ENCODE peak calls at places on chromosomes 1 and 21, in nine cellular contexts. S, E, J, W, L, O, Y, T and C are unnamed samples.

GRCh38 chr1:154170547-154171221 is 15.8 kb upstream of the NUP210L start:
- DNase-seq in S (no peak), E (no peak), J (no peak), W (no peak), L (no peak), O (no peak), Y (no peak), T (no peak), C (no peak)

GRCh38 chr21:29302340-29302991 is 3.7 kb downstream of the BACH1 start:
- DNase-seq in S (no peak), E (no peak), J (no peak), W (peak), L (no peak), O (no peak), Y (no peak), T (no peak), C (no peak)

GRCh38 chr1:31696246-31696645 is 7.6 kb downstream of the COL16A1 start:
- DNase-seq in S (no peak), E (no peak), J (no peak), W (no peak), L (no peak), O (no peak), Y (peak), T (no peak), C (no peak)

GRCh38 chr1:90187186-90187585 is 192.3 kb downstream of the ZNF326 start:
- DNase-seq in S (no peak), E (no peak), J (no peak), W (no peak), L (no peak), O (no peak), Y (no peak), T (no peak), C (no peak)

GRCh38 chr1:242120432-242120831 is 121.5 kb upstream of the MAP1LC3C start:
- DNase-seq in S (no peak), E (no peak), J (no peak), W (no peak), L (no peak), O (no peak), Y (no peak), T (no peak), C (no peak)

GRCh38 chr1:223143760-223144248 is 756 bp upstream of the TLR5 start:
- DNase-seq in S (no peak), E (no peak), J (peak), W (no peak), L (peak), O (no peak), Y (no peak), T (no peak), C (peak)

GRCh38 chr1:226711976-226712778 is 26.9 kb downstream of the ITPKB start:
- DNase-seq in S (no peak), E (no peak), J (no peak), W (no peak), L (no peak), O (no peak), Y (no peak), T (no peak), C (no peak)

GRCh38 chr1:34884961-34885360 is 25.4 kb upstream of the SMIM12 start:
- DNase-seq in S (no peak), E (no peak), J (no peak), W (no peak), L (no peak), O (peak), Y (no peak), T (no peak), C (peak)

GRCh38 chr1:5481889-5482288 is 510.3 kb downstream of the NPHP4 start:
- DNase-seq in S (no peak), E (no peak), J (peak), W (no peak), L (no peak), O (peak), Y (no peak), T (no peak), C (no peak)

GRCh38 chr1:44417351-44418021 is 12.4 kb downstream of the RNF220 start:
- DNase-seq in S (peak), E (no peak), J (peak), W (no peak), L (peak), O (no peak), Y (no peak), T (no peak), C (peak)

GRCh38 chr1:34825455-34826081 is 32.8 kb downstream of the GJA4 start:
- DNase-seq in S (peak), E (no peak), J (peak), W (no peak), L (peak), O (no peak), Y (no peak), T (no peak), C (peak)

GRCh38 chr1:84712288-84712874 is 22.1 kb upstream of the SSX2IP start:
- DNase-seq in S (no peak), E (no peak), J (no peak), W (peak), L (no peak), O (no peak), Y (no peak), T (no peak), C (no peak)

GRCh38 chr1:229409616-229410369 is 24.1 kb downstream of the ACTA1 start:
- DNase-seq in S (no peak), E (no peak), J (no peak), W (no peak), L (no peak), O (no peak), Y (no peak), T (no peak), C (no peak)

GRCh38 chr1:171160181-171160580 is 24.9 kb upstream of the FMO2 start:
- DNase-seq in S (no peak), E (no peak), J (no peak), W (no peak), L (no peak), O (no peak), Y (no peak), T (no peak), C (no peak)

GRCh38 chr1:201565024-201565730 is 26.2 kb downstream of the NAV1 start:
- DNase-seq in S (no peak), E (no peak), J (no peak), W (no peak), L (peak), O (no peak), Y (peak), T (no peak), C (no peak)

DNA sequence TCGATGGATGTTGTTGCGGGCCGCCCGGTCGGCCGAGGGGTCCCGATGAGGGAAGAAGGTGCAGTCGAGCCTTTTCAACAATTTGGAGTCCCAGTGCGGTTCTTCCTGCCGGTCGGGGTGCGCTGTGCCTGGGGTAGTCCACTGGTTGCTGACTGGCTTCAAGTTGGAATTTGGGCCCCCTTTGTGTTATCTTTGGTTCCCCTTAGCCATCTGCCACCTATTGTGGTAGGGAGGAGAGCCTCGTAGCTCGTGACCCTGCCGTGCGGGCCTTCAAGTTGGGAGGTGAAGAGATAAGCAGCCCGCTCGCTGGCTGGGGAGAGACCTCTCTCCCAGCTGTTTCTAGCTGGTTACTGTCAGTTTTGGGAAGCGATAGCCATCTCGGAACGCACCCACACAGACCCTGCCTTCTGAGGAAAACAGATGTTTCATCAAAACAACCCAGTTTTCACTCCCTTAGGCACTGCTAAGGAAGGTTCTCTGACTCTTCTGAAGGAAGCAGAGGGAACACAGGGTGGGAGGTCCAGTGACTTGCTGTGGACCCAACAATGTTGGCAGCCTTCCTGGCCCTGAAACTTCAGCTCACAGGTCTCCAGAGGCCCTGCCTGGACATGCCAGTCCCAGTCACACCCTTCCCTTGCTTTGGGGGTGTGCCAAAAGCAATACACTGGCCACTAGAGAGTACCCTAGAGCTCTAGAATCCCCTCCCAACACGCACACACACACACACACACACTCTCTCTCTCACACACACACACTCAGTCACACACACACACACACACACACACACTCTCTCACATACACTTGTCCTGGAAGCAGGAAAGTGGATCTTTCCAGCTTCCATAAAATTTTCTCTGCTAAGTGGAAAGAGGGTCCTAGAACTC is 1.0 kb downstream of the BTG2 start:
- DNase-seq in S (peak), E (peak), J (peak), W (peak), L (peak), O (peak), Y (peak), T (peak), C (peak)
- TF ChIP-seq CTCF in S (no peak), E (no peak), J (no peak), W (peak), L (no peak), O (no peak), Y (no peak), T (no peak), C (no peak)

GRCh38 chr1:43386676-43387075 is 2.9 kb downstream of the MED8 start:
- DNase-seq in S (no peak), E (no peak), J (no peak), W (no peak), L (no peak), O (no peak), Y (no peak), T (no peak), C (no peak)

GRCh38 chr1:43381609-43382008 is 8.0 kb downstream of the MED8 start:
- DNase-seq in S (peak), E (no peak), J (no peak), W (no peak), L (no peak), O (no peak), Y (no peak), T (no peak), C (no peak)

GRCh38 chr1:43382027-43382771 is 7.4 kb downstream of the MED8 start:
- DNase-seq in S (no peak), E (no peak), J (no peak), W (no peak), L (no peak), O (no peak), Y (no peak), T (no peak), C (no peak)

GRCh38 chr1:43379476-43379875 is 10.1 kb downstream of the MED8 start:
- DNase-seq in S (no peak), E (no peak), J (no peak), W (no peak), L (no peak), O (no peak), Y (no peak), T (no peak), C (no peak)

DNA sequence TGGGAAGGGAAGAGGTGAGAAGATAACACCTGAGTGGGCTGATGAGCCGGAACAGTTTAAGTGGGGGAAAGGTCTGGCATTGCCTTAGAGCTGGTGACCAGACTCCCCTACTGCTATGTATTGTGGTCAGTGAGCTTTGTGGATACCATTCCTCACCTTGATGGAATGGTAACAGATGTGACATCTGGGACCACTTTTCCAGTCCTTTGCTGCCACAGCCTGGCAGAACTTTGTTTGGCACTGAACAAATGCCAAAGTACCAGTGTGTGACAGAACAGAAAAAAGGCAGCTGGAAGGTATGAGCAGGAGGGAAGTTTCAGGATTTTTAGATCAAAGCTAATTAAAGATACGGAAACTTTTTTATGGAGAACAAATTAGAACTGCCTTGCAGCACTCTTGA is 6.2 kb downstream of the MED8 start:
- DNase-seq in S (no peak), E (no peak), J (no peak), W (no peak), L (no peak), O (no peak), Y (no peak), T (no peak), C (no peak)
- TF ChIP-seq CTCF in S (no peak), E (no peak), J (no peak), W (peak), L (peak), O (peak), Y (no peak), T (peak), C (no peak)

GRCh38 chr1:167518331-167518700 is at the start of gene CD247:
- DNase-seq in S (no peak), E (no peak), J (peak), W (no peak), L (no peak), O (no peak), Y (no peak), T (no peak), C (no peak)

GRCh38 chr1:167524651-167525050 is 6.3 kb upstream of the CD247 start:
- DNase-seq in S (no peak), E (no peak), J (no peak), W (no peak), L (no peak), O (no peak), Y (no peak), T (no peak), C (no peak)

GRCh38 chr1:167522246-167522645 is 3.9 kb upstream of the CD247 start:
- DNase-seq in S (no peak), E (no peak), J (no peak), W (no peak), L (no peak), O (no peak), Y (no peak), T (no peak), C (no peak)

GRCh38 chr1:167517535-167518330 is 596 bp downstream of the CD247 start:
- DNase-seq in S (no peak), E (no peak), J (peak), W (no peak), L (no peak), O (no peak), Y (no peak), T (no peak), C (no peak)

GRCh38 chr1:167520711-167521206 is 2.4 kb upstream of the CD247 start:
- DNase-seq in S (no peak), E (no peak), J (no peak), W (no peak), L (no peak), O (no peak), Y (no peak), T (no peak), C (no peak)
- TF ChIP-seq CTCF in S (no peak), E (no peak), J (no peak), W (no peak), L (no peak), O (peak), Y (no peak), T (no peak), C (no peak)

GRCh38 chr1:184405743-184406142 is 18.9 kb downstream of the C1orf21 start:
- DNase-seq in S (no peak), E (no peak), J (no peak), W (no peak), L (no peak), O (no peak), Y (no peak), T (no peak), C (no peak)

GRCh38 chr1:184405094-184405493 is 18.3 kb downstream of the C1orf21 start:
- DNase-seq in S (no peak), E (no peak), J (no peak), W (no peak), L (no peak), O (no peak), Y (no peak), T (no peak), C (no peak)

GRCh38 chr1:184404727-184405027 is 17.8 kb downstream of the C1orf21 start:
- DNase-seq in S (no peak), E (no peak), J (no peak), W (no peak), L (no peak), O (no peak), Y (no peak), T (no peak), C (no peak)

GRCh38 chr1:184406454-184406853 is 19.6 kb downstream of the C1orf21 start:
- DNase-seq in S (no peak), E (no peak), J (no peak), W (no peak), L (no peak), O (no peak), Y (no peak), T (no peak), C (no peak)

DNA sequence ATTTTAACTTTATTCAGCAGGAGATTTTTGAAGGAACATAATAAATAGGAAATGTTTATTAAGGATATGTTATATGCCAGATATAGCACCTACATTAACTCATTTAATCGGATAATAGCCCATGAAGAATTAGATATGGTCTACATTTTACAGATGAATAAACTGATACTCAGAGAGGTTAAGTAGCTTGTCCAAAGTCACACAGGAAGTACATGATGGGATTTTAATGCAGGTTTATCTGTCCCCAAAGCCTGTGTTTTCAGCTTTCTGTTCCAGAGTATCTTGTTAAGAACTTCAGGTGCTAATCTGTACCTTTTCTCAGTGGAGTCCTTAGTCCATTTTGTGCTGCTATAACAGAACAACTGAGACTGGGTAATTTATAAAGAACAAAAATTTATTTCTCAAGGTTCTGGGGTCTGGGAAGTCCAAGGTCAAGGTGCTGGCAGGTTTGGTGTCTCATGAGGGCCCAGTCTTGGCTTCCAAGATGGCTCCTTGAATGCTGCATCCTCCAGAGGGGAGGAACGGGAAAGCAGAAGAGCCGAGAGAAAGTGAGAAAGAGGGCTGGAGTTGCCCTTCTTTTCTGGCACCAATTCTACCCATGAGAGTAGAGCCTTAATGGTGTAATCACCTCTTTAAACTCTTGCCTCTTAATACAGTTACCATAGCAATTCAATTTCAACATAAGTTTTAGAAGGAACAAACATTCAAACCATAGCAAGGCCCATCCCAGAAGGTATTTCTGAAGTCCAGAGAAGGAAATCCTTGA is 17.3 kb downstream of the C1orf21 start:
- DNase-seq in S (no peak), E (no peak), J (no peak), W (no peak), L (no peak), O (no peak), Y (no peak), T (no peak), C (no peak)
- TF ChIP-seq CTCF in S (no peak), E (no peak), J (no peak), W (no peak), L (no peak), O (no peak), Y (no peak), T (no peak), C (no peak)